ENCODE peak calls at places on chromosomes 1 and 21, in ten cellular contexts. Z, A, D, Y, P, C, R, L, V and F are unnamed samples.

GRCh38 chr1:201724760-201725105 is 104.2 kb upstream of the IPO9 start:
- DNase-seq in P (peak), V (no peak), A (no peak), R (no peak), D (no peak), Z (no peak), Y (no peak), C (no peak), L (no peak), F (no peak)

GRCh38 chr1:87295720-87296119 is 33.0 kb upstream of the LMO4 start:
- DNase-seq in D (no peak), P (no peak), A (no peak), L (no peak), V (no peak), Y (no peak), Z (no peak), C (no peak), R (no peak), F (no peak)

GRCh38 chr1:230084408-230085177 is 17.6 kb downstream of the GALNT2 start:
- DNase-seq in V (peak), P (no peak), Y (no peak), Z (peak), A (no peak), D (no peak), L (peak), C (no peak), R (peak), F (no peak)

GRCh38 chr21:44349847-44350772 is 3.3 kb upstream of the TRPM2 start:
- DNase-seq in C (no peak), R (no peak), L (no peak), A (no peak), Z (no peak), Y (no peak), V (no peak), P (no peak), D (no peak), F (no peak)

GRCh38 chr1:160309183-160309535 is 24.2 kb upstream of the PEX19 start:
- DNase-seq in A (no peak), C (no peak), L (no peak), R (peak), V (no peak), P (no peak), D (no peak), Y (no peak), Z (no peak), F (no peak)

GRCh38 chr1:114310771-114311251 is 157.1 kb upstream of the SYT6 start:
- DNase-seq in L (no peak), R (peak), V (no peak), A (no peak), D (no peak), Y (no peak), C (no peak), Z (no peak), P (no peak), F (no peak)

GRCh38 chr1:52925571-52926005 is 1.5 kb upstream of the SCP2 start:
- DNase-seq in Y (no peak), Z (peak), C (no peak), P (no peak), R (no peak), V (peak), L (no peak), D (no peak), A (no peak), F (no peak)

GRCh38 chr1:209835782-209836298 is 8.1 kb downstream of the UTP25 start:
- DNase-seq in Z (no peak), V (no peak), A (no peak), D (no peak), L (no peak), C (no peak), R (peak), Y (no peak), P (no peak), F (no peak)

GRCh38 chr1:29839726-29840125 is 603.4 kb downstream of the PTPRU start:
- DNase-seq in D (no peak), R (no peak), Y (no peak), V (no peak), A (no peak), P (no peak), L (no peak), Z (no peak), C (no peak), F (no peak)

GRCh38 chr1:163820748-163821147 is 499.0 kb downstream of the NUF2 start:
- DNase-seq in R (peak), L (no peak), Z (no peak), V (no peak), C (no peak), P (no peak), Y (no peak), A (no peak), D (no peak), F (no peak)
- TF ChIP-seq CTCF in R (peak), L (no peak), Z (no peak), V (peak), C (peak), P (peak), Y (no peak), A (no peak), D (no peak), F (no peak)

GRCh38 chr1:11738096-11738495 is 2.2 kb downstream of the AGTRAP start:
- DNase-seq in L (no peak), Z (no peak), D (no peak), C (no peak), Y (no peak), A (no peak), R (no peak), P (no peak), V (no peak), F (no peak)

GRCh38 chr1:11738783-11739182 is 2.8 kb downstream of the AGTRAP start:
- DNase-seq in V (no peak), Y (no peak), C (no peak), P (no peak), A (no peak), Z (no peak), L (no peak), R (no peak), D (no peak), F (no peak)

GRCh38 chr1:11735531-11735853 is 444 bp upstream of the AGTRAP start:
- DNase-seq in A (no peak), P (no peak), R (no peak), V (no peak), Y (no peak), L (no peak), D (no peak), C (no peak), Z (no peak), F (no peak)

GRCh38 chr1:11736746-11737639 is 1.1 kb downstream of the AGTRAP start:
- DNase-seq in Z (peak), L (no peak), C (peak), D (no peak), A (peak), Y (peak), V (peak), R (peak), P (peak), F (peak)

GRCh38 chr1:11735854-11736745 is at the start of gene AGTRAP:
- DNase-seq in R (peak), A (peak), Z (peak), C (peak), L (peak), D (peak), Y (peak), P (peak), V (peak), F (peak)
- TF ChIP-seq CTCF in R (no peak), A (no peak), Z (no peak), C (peak), L (peak), D (peak), Y (no peak), P (no peak), V (peak), F (no peak)

DNA sequence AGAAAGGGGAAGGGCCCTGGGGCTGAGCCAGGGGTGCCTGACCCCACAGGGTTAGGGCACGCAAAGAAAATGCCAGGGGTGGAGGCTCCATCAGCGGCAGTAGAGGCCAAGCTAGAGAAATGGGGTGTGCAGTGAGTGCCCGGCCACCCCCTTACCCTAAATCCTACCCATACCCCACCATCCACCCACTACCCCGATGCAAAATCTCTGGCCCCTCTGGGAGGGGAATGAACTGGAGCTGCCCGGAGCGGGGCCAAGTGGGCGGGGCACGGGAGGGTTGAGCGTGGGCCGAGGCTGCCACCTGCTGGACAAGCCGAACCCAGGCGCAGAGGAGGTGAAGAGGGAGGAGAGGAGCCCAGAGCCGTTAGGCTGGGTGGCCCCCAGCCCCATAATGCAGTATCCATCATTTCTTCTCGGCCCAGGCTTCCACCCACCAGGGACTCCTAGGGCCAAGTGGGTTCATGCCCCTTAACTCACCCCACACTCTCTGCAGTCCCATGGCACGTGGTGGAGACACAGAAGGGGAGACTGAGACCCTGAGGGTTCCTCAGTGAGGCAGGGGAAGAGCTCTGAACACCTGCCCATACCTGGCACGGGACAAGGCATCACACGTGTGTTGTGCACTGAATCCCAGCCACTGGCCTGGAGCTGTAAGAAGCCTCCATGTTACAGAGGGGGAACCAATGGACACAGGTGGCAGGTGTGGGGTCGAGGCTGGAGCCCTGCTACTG is 1.4 kb upstream of the C1QC start:
- DNase-seq in Z (peak), A (peak), C (peak), L (no peak), Y (peak), R (peak), D (peak), P (peak), V (peak), F (peak)
- TF ChIP-seq CTCF in Z (peak), A (peak), C (peak), L (peak), Y (peak), R (peak), D (peak), P (peak), V (peak), F (peak)

DNA sequence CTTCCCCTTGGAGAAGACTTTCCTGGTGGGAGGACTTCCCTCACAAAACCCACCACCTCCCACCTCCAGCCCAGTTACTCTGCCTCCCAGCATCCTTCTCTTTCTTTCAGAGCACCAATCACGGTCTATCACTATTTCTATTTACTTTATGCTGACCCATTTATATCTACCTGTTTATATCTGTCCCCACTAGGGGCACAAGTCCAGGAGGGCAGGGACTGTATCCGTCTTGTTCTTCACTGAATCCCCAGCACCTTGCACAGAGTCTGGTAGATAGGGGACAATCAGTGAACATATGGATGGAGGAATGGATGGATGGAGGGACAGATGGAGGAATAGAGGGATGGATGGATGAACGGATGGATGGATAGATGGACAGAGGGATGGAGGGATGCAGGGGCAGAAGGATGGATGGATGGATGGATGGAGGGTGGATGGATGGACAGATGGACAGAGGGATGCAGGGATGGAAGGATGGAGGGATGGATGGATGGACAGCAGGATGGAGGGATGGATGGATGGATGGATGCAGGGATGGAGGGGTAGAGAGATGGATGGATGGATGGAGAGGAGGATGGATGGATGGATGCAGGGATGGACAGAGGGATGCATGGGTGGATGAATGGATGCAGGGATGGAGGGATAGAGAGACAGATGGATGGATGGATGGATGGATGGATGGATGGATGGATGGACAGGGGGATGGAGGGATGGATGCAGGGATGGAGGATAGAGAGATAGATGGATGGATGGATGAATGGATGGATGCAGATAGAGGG is 5.5 kb downstream of the C1QB start:
- DNase-seq in A (no peak), P (no peak), V (no peak), L (no peak), D (no peak), C (no peak), Y (no peak), R (no peak), Z (no peak), F (no peak)
- TF ChIP-seq CTCF in A (no peak), P (peak), V (no peak), L (peak), D (peak), C (peak), Y (no peak), R (no peak), Z (peak), F (peak)

DNA sequence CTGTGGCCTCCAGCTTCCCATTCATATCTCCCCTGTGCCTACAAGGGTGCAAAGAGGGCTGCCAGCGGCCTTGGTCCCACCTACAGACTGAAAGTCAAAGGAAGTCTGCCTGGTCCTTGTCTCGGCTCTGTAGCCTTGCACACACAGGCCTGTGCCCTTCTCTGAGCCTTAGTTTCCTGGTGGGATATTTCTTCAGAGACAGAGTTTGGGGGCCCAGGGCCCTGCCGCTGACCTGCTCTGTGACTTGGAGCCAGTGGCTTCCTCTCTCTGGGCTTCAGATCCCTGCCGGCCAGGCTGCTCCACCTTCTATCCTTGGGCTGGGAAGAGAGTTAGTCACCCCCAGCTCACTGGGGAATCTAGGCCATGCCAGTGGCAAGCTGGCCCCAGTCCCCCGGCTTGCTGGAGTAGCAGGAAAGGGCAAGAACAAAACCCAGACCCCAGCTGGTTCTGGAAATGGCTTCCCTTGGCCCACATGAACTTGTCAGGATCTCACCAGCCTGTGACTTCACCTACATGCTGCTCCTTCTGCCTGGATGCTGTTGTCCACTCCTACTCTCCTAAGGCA is 1.0 kb upstream of the TMEM61 start:
- DNase-seq in P (no peak), Z (no peak), L (no peak), R (no peak), D (no peak), Y (no peak), V (no peak), C (no peak), A (no peak), F (no peak)
- TF ChIP-seq CTCF in P (no peak), Z (no peak), L (no peak), R (no peak), D (no peak), Y (no peak), V (no peak), C (no peak), A (no peak), F (no peak)

GRCh38 chr1:68919070-68919469 is 422.2 kb upstream of the DEPDC1 start:
- DNase-seq in A (no peak), D (no peak), L (no peak), V (no peak), Y (no peak), P (no peak), R (peak), C (no peak), Z (no peak), F (no peak)
- TF ChIP-seq CTCF in A (no peak), D (no peak), L (no peak), V (no peak), Y (no peak), P (no peak), R (no peak), C (no peak), Z (no peak), F (no peak)

GRCh38 chr1:227318852-227319607 is 738 bp upstream of the CDC42BPA start:
- DNase-seq in V (peak), L (no peak), Y (peak), D (no peak), Z (peak), A (peak), P (peak), R (peak), C (no peak), F (peak)

GRCh38 chr1:227316456-227316855 is 1.8 kb downstream of the CDC42BPA start:
- DNase-seq in C (no peak), A (no peak), Z (no peak), Y (no peak), L (no peak), P (no peak), D (no peak), V (no peak), R (no peak), F (no peak)

GRCh38 chr1:227318003-227318851 is at the start of gene CDC42BPA:
- DNase-seq in C (no peak), D (peak), V (peak), R (peak), P (peak), Y (peak), A (peak), L (peak), Z (peak), F (peak)

GRCh38 chr1:227316941-227317540 is 1.3 kb downstream of the CDC42BPA start:
- DNase-seq in C (no peak), D (no peak), P (peak), R (peak), A (no peak), Z (no peak), L (no peak), Y (peak), V (peak), F (no peak)

GRCh38 chr1:227317541-227318002 is 720 bp downstream of the CDC42BPA start:
- DNase-seq in Z (peak), L (no peak), A (peak), R (peak), V (peak), C (no peak), Y (peak), D (peak), P (peak), F (peak)
- TF ChIP-seq CTCF in Z (no peak), L (no peak), A (peak), R (peak), V (peak), C (no peak), Y (no peak), D (peak), P (peak), F (no peak)

DNA sequence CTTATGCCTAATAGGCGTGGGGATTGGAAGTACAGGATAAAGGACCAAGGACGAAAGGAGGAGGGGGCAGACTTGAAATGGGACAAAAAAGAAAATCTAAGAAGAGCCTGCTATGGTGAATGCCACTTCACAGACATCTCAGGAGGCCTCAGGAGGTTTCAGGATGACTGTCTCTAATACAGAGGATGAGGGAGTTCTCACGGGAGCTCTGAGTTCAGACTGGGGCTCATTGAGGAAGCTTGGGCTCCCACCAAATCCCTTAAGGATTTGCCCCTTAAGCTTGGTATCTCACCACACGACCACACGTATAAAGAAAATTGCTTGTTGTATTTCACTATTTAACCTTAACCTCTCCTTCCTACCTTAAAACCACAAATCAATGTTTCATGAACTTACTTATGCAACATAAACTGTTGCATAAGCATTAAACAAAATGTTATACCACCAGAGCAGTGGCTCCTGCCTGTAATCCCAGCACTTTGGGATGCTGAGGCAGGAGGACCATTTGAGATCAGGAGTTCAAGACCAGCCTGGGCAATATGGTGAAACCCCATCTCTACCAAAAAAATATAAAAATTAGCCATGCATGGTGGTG is 12.4 kb downstream of the SLC30A1 start:
- DNase-seq in D (no peak), A (no peak), Z (no peak), P (no peak), Y (no peak), L (no peak), C (no peak), V (no peak), R (no peak), F (no peak)
- TF ChIP-seq CTCF in D (no peak), A (no peak), Z (no peak), P (no peak), Y (no peak), L (no peak), C (no peak), V (no peak), R (no peak), F (no peak)